ENCODE peak calls at places on chromosomes 2 and 18, in five cellular contexts. One of them, this sample, is unnamed.

GRCh38 chr18:48878471-48878870 is 72.3 kb downstream of the SMAD7 start:
- DNase-seq in left cardiac atrium: peak; percentile 28
- DNase-seq in 8988T: no peak
- DNase-seq in H1: no peak
- DNase-seq in stimulated activated CD8-positive, alpha-beta memory T cell treated with anti-CD3 and anti-CD28 coated beads, Interleukin-2, amount 100 ng/mL, for 1 hour: no peak
- DNase-seq in this sample: no peak

GRCh38 chr2:18795881-18796280 is 206.5 kb upstream of the NT5C1B start:
- DNase-seq in stimulated activated CD8-positive, alpha-beta memory T cell treated with anti-CD3 and anti-CD28 coated beads, Interleukin-2, amount 100 ng/mL, for 1 hour: no peak
- DNase-seq in left cardiac atrium: no peak
- DNase-seq in 8988T: no peak
- DNase-seq in H1: no peak
- DNase-seq in this sample: no peak

GRCh38 chr18:48036641-48037421 is 106.4 kb upstream of the SMAD2 start:
- DNase-seq in H1: no peak
- DNase-seq in 8988T: no peak
- DNase-seq in left cardiac atrium: no peak
- DNase-seq in stimulated activated CD8-positive, alpha-beta memory T cell treated with anti-CD3 and anti-CD28 coated beads, Interleukin-2, amount 100 ng/mL, for 1 hour: no peak
- DNase-seq in this sample: no peak

GRCh38 chr2:111243295-111243694 is 122.6 kb downstream of the BCL2L11 start:
- DNase-seq in left cardiac atrium: no peak
- DNase-seq in H1: no peak
- DNase-seq in 8988T: no peak
- DNase-seq in stimulated activated CD8-positive, alpha-beta memory T cell treated with anti-CD3 and anti-CD28 coated beads, Interleukin-2, amount 100 ng/mL, for 1 hour: no peak
- DNase-seq in this sample: no peak

GRCh38 chr2:71530246-71530986 is 77.1 kb downstream of the DYSF start:
- DNase-seq in left cardiac atrium: no peak
- DNase-seq in stimulated activated CD8-positive, alpha-beta memory T cell treated with anti-CD3 and anti-CD28 coated beads, Interleukin-2, amount 100 ng/mL, for 1 hour: no peak
- DNase-seq in 8988T: peak; percentile 74
- DNase-seq in H1: peak; percentile 75
- DNase-seq in this sample: peak; percentile 65

GRCh38 chr2:168137510-168138180 is 109.8 kb downstream of the STK39 start:
- DNase-seq in H1: no peak
- DNase-seq in left cardiac atrium: no peak
- DNase-seq in 8988T: no peak
- DNase-seq in stimulated activated CD8-positive, alpha-beta memory T cell treated with anti-CD3 and anti-CD28 coated beads, Interleukin-2, amount 100 ng/mL, for 1 hour: no peak
- DNase-seq in this sample: no peak

GRCh38 chr2:73856214-73856613 is 27.5 kb downstream of the STAMBP start:
- DNase-seq in stimulated activated CD8-positive, alpha-beta memory T cell treated with anti-CD3 and anti-CD28 coated beads, Interleukin-2, amount 100 ng/mL, for 1 hour: no peak
- DNase-seq in left cardiac atrium: no peak
- DNase-seq in H1: no peak
- DNase-seq in 8988T: no peak
- DNase-seq in this sample: no peak

GRCh38 chr2:198371902-198372611 is 567.7 kb downstream of the PLCL1 start:
- DNase-seq in 8988T: no peak
- DNase-seq in stimulated activated CD8-positive, alpha-beta memory T cell treated with anti-CD3 and anti-CD28 coated beads, Interleukin-2, amount 100 ng/mL, for 1 hour: no peak
- DNase-seq in left cardiac atrium: no peak
- DNase-seq in H1: no peak
- DNase-seq in this sample: no peak

GRCh38 chr18:59293317-59293716 is 20.1 kb upstream of the RAX start:
- DNase-seq in stimulated activated CD8-positive, alpha-beta memory T cell treated with anti-CD3 and anti-CD28 coated beads, Interleukin-2, amount 100 ng/mL, for 1 hour: no peak
- DNase-seq in 8988T: no peak
- DNase-seq in H1: no peak
- DNase-seq in left cardiac atrium: no peak
- DNase-seq in this sample: no peak

GRCh38 chr2:27584597-27584996 is 1.8 kb downstream of the ZNF512 start:
- DNase-seq in stimulated activated CD8-positive, alpha-beta memory T cell treated with anti-CD3 and anti-CD28 coated beads, Interleukin-2, amount 100 ng/mL, for 1 hour: no peak
- DNase-seq in left cardiac atrium: no peak
- DNase-seq in H1: no peak
- DNase-seq in 8988T: no peak
- DNase-seq in this sample: no peak

GRCh38 chr2:160836755-160837154 is 323.5 kb upstream of the TANK start:
- DNase-seq in stimulated activated CD8-positive, alpha-beta memory T cell treated with anti-CD3 and anti-CD28 coated beads, Interleukin-2, amount 100 ng/mL, for 1 hour: no peak
- DNase-seq in left cardiac atrium: no peak
- DNase-seq in H1: no peak
- DNase-seq in 8988T: no peak
- DNase-seq in this sample: no peak

GRCh38 chr2:226378733-226379132 is 420.9 kb downstream of the IRS1 start:
- DNase-seq in left cardiac atrium: no peak
- DNase-seq in 8988T: no peak
- DNase-seq in stimulated activated CD8-positive, alpha-beta memory T cell treated with anti-CD3 and anti-CD28 coated beads, Interleukin-2, amount 100 ng/mL, for 1 hour: no peak
- DNase-seq in H1: no peak
- DNase-seq in this sample: peak; percentile 28

GRCh38 chr2:232890896-232891601 is 21.0 kb downstream of the SNORC start:
- DNase-seq in 8988T: no peak
- DNase-seq in left cardiac atrium: no peak
- DNase-seq in H1: peak; percentile 82
- DNase-seq in stimulated activated CD8-positive, alpha-beta memory T cell treated with anti-CD3 and anti-CD28 coated beads, Interleukin-2, amount 100 ng/mL, for 1 hour: no peak
- DNase-seq in this sample: no peak

GRCh38 chr2:227864161-227864756 is 7.2 kb upstream of the DAW1 start:
- DNase-seq in H1: no peak
- DNase-seq in stimulated activated CD8-positive, alpha-beta memory T cell treated with anti-CD3 and anti-CD28 coated beads, Interleukin-2, amount 100 ng/mL, for 1 hour: no peak
- DNase-seq in left cardiac atrium: no peak
- DNase-seq in 8988T: no peak
- DNase-seq in this sample: no peak

GRCh38 chr2:145350011-145350410 is 830.1 kb upstream of the ZEB2 start:
- DNase-seq in H1: no peak
- DNase-seq in left cardiac atrium: no peak
- DNase-seq in 8988T: no peak
- DNase-seq in stimulated activated CD8-positive, alpha-beta memory T cell treated with anti-CD3 and anti-CD28 coated beads, Interleukin-2, amount 100 ng/mL, for 1 hour: no peak
- DNase-seq in this sample: no peak

GRCh38 chr2:82992948-82993347 is 1466.1 kb downstream of the SUCLG1 start:
- DNase-seq in 8988T: no peak
- DNase-seq in H1: no peak
- DNase-seq in left cardiac atrium: no peak
- DNase-seq in stimulated activated CD8-positive, alpha-beta memory T cell treated with anti-CD3 and anti-CD28 coated beads, Interleukin-2, amount 100 ng/mL, for 1 hour: no peak
- DNase-seq in this sample: no peak

GRCh38 chr2:55370208-55370607 is 49.4 kb downstream of the CCDC88A start:
- DNase-seq in stimulated activated CD8-positive, alpha-beta memory T cell treated with anti-CD3 and anti-CD28 coated beads, Interleukin-2, amount 100 ng/mL, for 1 hour: no peak
- DNase-seq in 8988T: no peak
- DNase-seq in H1: no peak
- DNase-seq in left cardiac atrium: no peak
- DNase-seq in this sample: no peak

GRCh38 chr2:162185833-162186232 is 33.8 kb upstream of the GCG start:
- DNase-seq in 8988T: no peak
- DNase-seq in left cardiac atrium: no peak
- DNase-seq in stimulated activated CD8-positive, alpha-beta memory T cell treated with anti-CD3 and anti-CD28 coated beads, Interleukin-2, amount 100 ng/mL, for 1 hour: no peak
- DNase-seq in H1: no peak
- DNase-seq in this sample: no peak

GRCh38 chr2:66445076-66445724 is 10.3 kb downstream of the MEIS1 start:
- DNase-seq in left cardiac atrium: peak; percentile 27
- DNase-seq in H1: peak; percentile 70
- DNase-seq in 8988T: no peak
- DNase-seq in stimulated activated CD8-positive, alpha-beta memory T cell treated with anti-CD3 and anti-CD28 coated beads, Interleukin-2, amount 100 ng/mL, for 1 hour: no peak
- DNase-seq in this sample: no peak

GRCh38 chr2:128486640-128487375 is 168.1 kb upstream of the HS6ST1 start:
- DNase-seq in left cardiac atrium: no peak
- DNase-seq in 8988T: no peak
- DNase-seq in H1: peak; percentile 40
- DNase-seq in stimulated activated CD8-positive, alpha-beta memory T cell treated with anti-CD3 and anti-CD28 coated beads, Interleukin-2, amount 100 ng/mL, for 1 hour: no peak
- DNase-seq in this sample: no peak

GRCh38 chr2:48369971-48370370 is 160.0 kb upstream of the STON1 start:
- DNase-seq in H1: no peak
- DNase-seq in left cardiac atrium: no peak
- DNase-seq in 8988T: no peak
- DNase-seq in stimulated activated CD8-positive, alpha-beta memory T cell treated with anti-CD3 and anti-CD28 coated beads, Interleukin-2, amount 100 ng/mL, for 1 hour: no peak
- DNase-seq in this sample: no peak

GRCh38 chr18:49177812-49178211 is 227.0 kb upstream of the SMAD7 start:
- DNase-seq in stimulated activated CD8-positive, alpha-beta memory T cell treated with anti-CD3 and anti-CD28 coated beads, Interleukin-2, amount 100 ng/mL, for 1 hour: no peak
- DNase-seq in H1: no peak
- DNase-seq in left cardiac atrium: no peak
- DNase-seq in 8988T: no peak
- DNase-seq in this sample: no peak

This sample was measured in A549.